ENCODE peak calls at places on chromosomes 6 and 20, in seven cellular contexts. One of them, this sample, is unnamed. For H3K4me1, the result is how much of the 10 kb centered on the place peaks cover.

GRCh38 chr20:56802805-56803204 is 173.7 kb downstream of the TFAP2C start:
- DNase-seq in HepG2: no peak
- DNase-seq in K562: no peak
- DNase-seq in HCT116: no peak
- DNase-seq in SK-N-SH: no peak
- DNase-seq in GM12878: no peak
- DNase-seq in H1: no peak
- DNase-seq in this sample: no peak

GRCh38 chr6:169779896-169780295 is 28.5 kb downstream of the ERMARD start:
- DNase-seq in HepG2: no peak
- DNase-seq in K562: no peak
- DNase-seq in HCT116: no peak
- DNase-seq in SK-N-SH: no peak
- DNase-seq in GM12878: no peak
- DNase-seq in H1: no peak
- DNase-seq in this sample: no peak

GRCh38 chr6:79513111-79513510 is 24.1 kb downstream of the LCA5 start:
- DNase-seq in HepG2: no peak
- DNase-seq in K562: no peak
- DNase-seq in HCT116: no peak
- DNase-seq in SK-N-SH: no peak
- DNase-seq in GM12878: no peak
- DNase-seq in H1: no peak
- DNase-seq in this sample: no peak

GRCh38 chr20:45893831-45894230 is 2.7 kb downstream of the CTSA start:
- DNase-seq in HepG2: no peak
- DNase-seq in K562: no peak
- DNase-seq in HCT116: no peak
- DNase-seq in SK-N-SH: no peak
- DNase-seq in GM12878: no peak
- DNase-seq in H1: no peak
- DNase-seq in this sample: no peak

GRCh38 chr6:30231067-30231466 is 17.9 kb upstream of the TRIM26 start:
- DNase-seq in HepG2: no peak
- DNase-seq in K562: no peak
- DNase-seq in HCT116: no peak
- DNase-seq in SK-N-SH: no peak
- DNase-seq in GM12878: no peak
- DNase-seq in H1: no peak
- DNase-seq in this sample: no peak

GRCh38 chr6:12716298-12716853 is at the start of gene PHACTR1:
- DNase-seq in HepG2: no peak
- DNase-seq in K562: no peak
- DNase-seq in HCT116: no peak
- DNase-seq in SK-N-SH: no peak
- DNase-seq in GM12878: no peak
- DNase-seq in H1: no peak
- DNase-seq in this sample: no peak

GRCh38 chr6:115404451-115404850 is 656.2 kb downstream of the FRK start:
- DNase-seq in HepG2: no peak
- DNase-seq in K562: no peak
- DNase-seq in HCT116: no peak
- DNase-seq in SK-N-SH: no peak
- DNase-seq in GM12878: no peak
- DNase-seq in H1: no peak
- DNase-seq in this sample: no peak

GRCh38 chr6:168411130-168411529 is 29.9 kb upstream of the SMOC2 start:
- DNase-seq in HepG2: no peak
- DNase-seq in K562: no peak
- DNase-seq in HCT116: no peak
- DNase-seq in SK-N-SH: no peak
- DNase-seq in GM12878: no peak
- DNase-seq in H1: no peak
- DNase-seq in this sample: no peak

GRCh38 chr20:19786311-19786710 is 28.3 kb downstream of the RIN2 start:
- DNase-seq in HepG2: no peak
- DNase-seq in K562: no peak
- DNase-seq in HCT116: no peak
- DNase-seq in SK-N-SH: no peak
- DNase-seq in GM12878: no peak
- DNase-seq in H1: no peak
- DNase-seq in this sample: peak

GRCh38 chr6:35023601-35024000 is 117.5 kb downstream of the TCP11 start:
- DNase-seq in HepG2: no peak
- DNase-seq in K562: no peak
- DNase-seq in HCT116: no peak
- DNase-seq in SK-N-SH: no peak
- DNase-seq in GM12878: no peak
- DNase-seq in H1: no peak
- DNase-seq in this sample: no peak
- H3K4me1 ChIP-seq in HepG2: under half
- H3K4me1 ChIP-seq in K562: under half
- H3K4me1 ChIP-seq in HCT116: under half
- H3K4me1 ChIP-seq in SK-N-SH: under half
- H3K4me1 ChIP-seq in GM12878: under half
- H3K4me1 ChIP-seq in H1: under half
- H3K4me1 ChIP-seq in this sample: half or more

GRCh38 chr6:143431226-143431625 is 19.3 kb downstream of the ADAT2 start:
- DNase-seq in HepG2: no peak
- DNase-seq in K562: no peak
- DNase-seq in HCT116: no peak
- DNase-seq in SK-N-SH: no peak
- DNase-seq in GM12878: no peak
- DNase-seq in H1: no peak
- DNase-seq in this sample: no peak

GRCh38 chr6:143426025-143426424 is 24.5 kb downstream of the ADAT2 start:
- DNase-seq in HepG2: no peak
- DNase-seq in K562: no peak
- DNase-seq in HCT116: no peak
- DNase-seq in SK-N-SH: no peak
- DNase-seq in GM12878: no peak
- DNase-seq in H1: no peak
- DNase-seq in this sample: no peak

GRCh38 chr6:143429970-143430369 is 20.5 kb downstream of the ADAT2 start:
- DNase-seq in HepG2: no peak
- DNase-seq in K562: no peak
- DNase-seq in HCT116: no peak
- DNase-seq in SK-N-SH: no peak
- DNase-seq in GM12878: no peak
- DNase-seq in H1: no peak
- DNase-seq in this sample: no peak

GRCh38 chr6:143432588-143432987 is 17.9 kb downstream of the ADAT2 start:
- DNase-seq in HepG2: peak
- DNase-seq in K562: no peak
- DNase-seq in HCT116: no peak
- DNase-seq in SK-N-SH: no peak
- DNase-seq in GM12878: no peak
- DNase-seq in H1: no peak
- DNase-seq in this sample: no peak

DNA sequence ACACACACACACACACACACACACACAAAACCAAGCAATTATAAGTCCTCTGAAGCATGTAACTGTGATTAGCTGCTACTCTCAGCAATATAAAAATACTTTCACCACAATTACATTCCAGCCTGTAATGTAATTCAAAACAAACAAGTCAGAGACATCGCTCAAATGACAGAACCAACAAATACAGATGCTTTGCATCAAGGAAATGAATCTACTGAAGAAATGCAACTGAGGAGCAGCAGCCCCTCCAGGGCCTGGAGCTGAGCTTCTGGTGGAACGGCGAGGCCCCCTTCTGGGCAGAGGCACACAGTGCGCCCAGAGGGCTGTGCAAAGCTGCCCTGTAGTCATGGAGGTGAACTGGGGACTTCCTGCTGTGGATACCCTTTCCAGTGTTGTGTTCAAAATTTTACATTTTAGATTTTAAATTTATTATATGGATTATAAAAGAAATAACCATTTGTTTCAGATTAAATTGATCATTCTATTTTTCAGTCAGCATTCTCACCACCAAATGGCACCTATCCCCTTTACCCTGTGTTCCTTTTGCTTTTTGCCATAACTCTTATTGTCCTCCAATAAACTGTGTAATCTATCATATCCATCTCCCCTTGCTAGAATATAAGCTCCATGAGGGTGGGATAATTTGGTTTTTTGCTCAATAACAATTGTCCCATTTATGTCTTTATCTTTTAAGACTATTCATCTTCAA is 23.2 kb downstream of the ADAT2 start:
- DNase-seq in HepG2: peak
- DNase-seq in K562: peak
- DNase-seq in HCT116: no peak
- DNase-seq in SK-N-SH: peak
- DNase-seq in GM12878: no peak
- DNase-seq in H1: peak
- DNase-seq in this sample: peak
- TF ChIP-seq POLR2AphosphoS5 in HepG2: no peak
- TF ChIP-seq POLR2AphosphoS5 in K562: peak
- TF ChIP-seq POLR2AphosphoS5 in HCT116: no peak
- TF ChIP-seq POLR2AphosphoS5 in SK-N-SH: no peak
- TF ChIP-seq POLR2AphosphoS5 in GM12878: no peak
- TF ChIP-seq POLR2AphosphoS5 in H1: no peak
- TF ChIP-seq POLR2AphosphoS5 in this sample: no peak

GRCh38 chr6:123588546-123588895 is 48.2 kb downstream of the TRDN start:
- DNase-seq in HepG2: no peak
- DNase-seq in K562: no peak
- DNase-seq in HCT116: no peak
- DNase-seq in SK-N-SH: no peak
- DNase-seq in GM12878: no peak
- DNase-seq in H1: no peak
- DNase-seq in this sample: no peak
- H3K9ac ChIP-seq in HepG2: no peak
- H3K9ac ChIP-seq in K562: no peak
- H3K9ac ChIP-seq in HCT116: no peak
- H3K9ac ChIP-seq in SK-N-SH: no peak
- H3K9ac ChIP-seq in GM12878: no peak
- H3K9ac ChIP-seq in H1: no peak
- H3K9ac ChIP-seq in this sample: no peak

GRCh38 chr6:3355011-3355357 is 96.2 kb downstream of the PSMG4 start:
- DNase-seq in HepG2: no peak
- DNase-seq in K562: peak
- DNase-seq in HCT116: no peak
- DNase-seq in SK-N-SH: no peak
- DNase-seq in GM12878: no peak
- DNase-seq in H1: no peak
- DNase-seq in this sample: no peak
- H3K4me1 ChIP-seq in HepG2: half or more
- H3K4me1 ChIP-seq in K562: half or more
- H3K4me1 ChIP-seq in HCT116: under half
- H3K4me1 ChIP-seq in SK-N-SH: under half
- H3K4me1 ChIP-seq in GM12878: under half
- H3K4me1 ChIP-seq in H1: under half
- H3K4me1 ChIP-seq in this sample: under half

GRCh38 chr6:54503144-54503543 is 194.9 kb downstream of the TINAG start:
- DNase-seq in HepG2: no peak
- DNase-seq in K562: no peak
- DNase-seq in HCT116: no peak
- DNase-seq in SK-N-SH: no peak
- DNase-seq in GM12878: no peak
- DNase-seq in H1: no peak
- DNase-seq in this sample: no peak
- TF ChIP-seq POLR2AphosphoS5 in HepG2: no peak
- TF ChIP-seq POLR2AphosphoS5 in K562: no peak
- TF ChIP-seq POLR2AphosphoS5 in HCT116: no peak
- TF ChIP-seq POLR2AphosphoS5 in SK-N-SH: no peak
- TF ChIP-seq POLR2AphosphoS5 in GM12878: no peak
- TF ChIP-seq POLR2AphosphoS5 in H1: no peak
- TF ChIP-seq POLR2AphosphoS5 in this sample: no peak

GRCh38 chr20:50837532-50838321 is 42.9 kb downstream of the BCAS4 start:
- DNase-seq in HepG2: no peak
- DNase-seq in K562: peak
- DNase-seq in HCT116: no peak
- DNase-seq in SK-N-SH: no peak
- DNase-seq in GM12878: no peak
- DNase-seq in H1: no peak
- DNase-seq in this sample: no peak

GRCh38 chr20:50842821-50843220 is 48.0 kb downstream of the BCAS4 start:
- DNase-seq in HepG2: no peak
- DNase-seq in K562: no peak
- DNase-seq in HCT116: no peak
- DNase-seq in SK-N-SH: no peak
- DNase-seq in GM12878: no peak
- DNase-seq in H1: no peak
- DNase-seq in this sample: no peak

GRCh38 chr20:50838707-50839385 is 44.0 kb downstream of the BCAS4 start:
- DNase-seq in HepG2: no peak
- DNase-seq in K562: no peak
- DNase-seq in HCT116: no peak
- DNase-seq in SK-N-SH: no peak
- DNase-seq in GM12878: no peak
- DNase-seq in H1: no peak
- DNase-seq in this sample: no peak

GRCh38 chr20:50834599-50835005 is 39.7 kb downstream of the BCAS4 start:
- DNase-seq in HepG2: peak
- DNase-seq in K562: no peak
- DNase-seq in HCT116: no peak
- DNase-seq in SK-N-SH: no peak
- DNase-seq in GM12878: no peak
- DNase-seq in H1: no peak
- DNase-seq in this sample: no peak

GRCh38 chr20:50838322-50838625 is 43.4 kb downstream of the BCAS4 start:
- DNase-seq in HepG2: no peak
- DNase-seq in K562: no peak
- DNase-seq in HCT116: no peak
- DNase-seq in SK-N-SH: no peak
- DNase-seq in GM12878: no peak
- DNase-seq in H1: no peak
- DNase-seq in this sample: no peak
- H3K9ac ChIP-seq in HepG2: no peak
- H3K9ac ChIP-seq in K562: peak
- H3K9ac ChIP-seq in HCT116: no peak
- H3K9ac ChIP-seq in SK-N-SH: no peak
- H3K9ac ChIP-seq in GM12878: no peak
- H3K9ac ChIP-seq in H1: no peak
- H3K9ac ChIP-seq in this sample: no peak

This sample was measured in endothelial cell of umbilical vein.